ENCODE peak calls at places on chromosomes 5 and 9, in seven cellular contexts. M is lower lobe of right lung, Z is prostate gland, Q is DND-41, R is neural progenitor cell, A is GM23248, H is uterus. S is an unnamed sample. For H3K36me3 and H3K27me3, the result is how much of the 10 kb centered on the place peaks cover.

GRCh38 chr5:74085186-74085585 is 459.2 kb downstream of the ARHGEF28 start:
- DNase-seq in M (no peak), Q (no peak), R (no peak), H (no peak), A (no peak), Z (no peak), S (no peak)

GRCh38 chr5:58075907-58076306 is 384.0 kb downstream of the PLK2 start:
- DNase-seq in M (no peak), A (no peak), R (no peak), Q (no peak), Z (no peak), H (no peak), S (no peak)

GRCh38 chr5:116686438-116686837 is 111.8 kb upstream of the SEMA6A start:
- DNase-seq in A (no peak), M (no peak), R (no peak), Q (no peak), Z (no peak), H (no peak), S (no peak)

GRCh38 chr5:72101828-72102227 is 5.4 kb upstream of the MAP1B start:
- DNase-seq in H (no peak), R (no peak), A (peak), Z (no peak), Q (no peak), M (no peak), S (no peak)

GRCh38 chr9:72844440-72844768 is 108.4 kb downstream of the ALDH1A1 start:
- DNase-seq in R (no peak), Q (peak), Z (no peak), A (no peak), H (no peak), M (no peak), S (no peak)

GRCh38 chr9:98708103-98708932 is 417 bp downstream of the GABBR2 start:
- DNase-seq in H (no peak), A (peak), Z (no peak), R (no peak), M (no peak), Q (no peak), S (no peak)

GRCh38 chr9:120411862-120412424 is 168.0 kb downstream of the CDK5RAP2 start:
- DNase-seq in R (no peak), H (no peak), Q (no peak), A (no peak), Z (no peak), M (no peak), S (no peak)

GRCh38 chr9:10265102-10265708 is 347.6 kb downstream of the PTPRD start:
- DNase-seq in Z (no peak), R (no peak), H (no peak), M (no peak), A (peak), Q (no peak), S (no peak)

GRCh38 chr9:130313103-130313858 is 47.7 kb downstream of the HMCN2 start:
- DNase-seq in M (peak), A (no peak), H (no peak), Z (no peak), Q (no peak), R (no peak), S (no peak)

GRCh38 chr9:133703571-133704399 is 34.4 kb downstream of the SARDH start:
- DNase-seq in H (no peak), R (no peak), M (no peak), A (no peak), Q (peak), Z (no peak), S (peak)

GRCh38 chr9:21762064-21762463 is 40.4 kb upstream of the MTAP start:
- DNase-seq in M (no peak), H (no peak), Q (no peak), Z (no peak), R (no peak), A (no peak), S (no peak)

GRCh38 chr5:137563646-137564474 is 64.7 kb upstream of the SPOCK1 start:
- DNase-seq in Z (no peak), A (peak), R (no peak), Q (no peak), H (peak), M (no peak), S (no peak)

GRCh38 chr5:55234171-55234700 is 828 bp upstream of the CCNO start:
- DNase-seq in M (no peak), Z (no peak), H (no peak), A (peak), R (peak), Q (no peak), S (no peak)

GRCh38 chr5:87185838-87186237 is 81.8 kb upstream of the RASA1 start:
- DNase-seq in H (no peak), M (no peak), A (no peak), Z (no peak), R (peak), Q (no peak), S (no peak)

GRCh38 chr9:70602364-70603019 is 188.0 kb upstream of the KLF9 start:
- DNase-seq in H (peak), A (peak), Z (peak), R (peak), M (no peak), Q (peak), S (peak)

GRCh38 chr5:126377444-126377843 is 45.8 kb upstream of the GRAMD2B start:
- DNase-seq in Q (no peak), A (peak), Z (no peak), M (no peak), H (no peak), R (no peak), S (no peak)

GRCh38 chr9:38682713-38683112 is 37.2 kb downstream of the FAM240B start:
- DNase-seq in Z (no peak), H (no peak), Q (no peak), R (peak), A (peak), M (no peak), S (no peak)

GRCh38 chr5:139470821-139471300 is at the start of gene SMIM33:
- DNase-seq in H (no peak), R (no peak), A (no peak), Z (no peak), M (no peak), Q (peak), S (peak)

GRCh38 chr5:158140120-158140778 is 281.3 kb upstream of the CLINT1 start:
- DNase-seq in A (peak), Z (no peak), H (peak), Q (no peak), R (no peak), M (no peak), S (no peak)

GRCh38 chr5:170632985-170633234 is 129.1 kb downstream of the KCNIP1 start:
- DNase-seq in Z (peak), M (peak), H (peak), A (no peak), Q (peak), R (peak), S (peak)

GRCh38 chr5:168047669-168048111 is 243.8 kb upstream of the WWC1 start:
- DNase-seq in Q (no peak), M (no peak), Z (peak), H (no peak), R (peak), A (peak), S (no peak)

GRCh38 chr9:19181556-19181955 is 48.9 kb upstream of the DENND4C start:
- DNase-seq in A (no peak), M (no peak), Z (no peak), R (no peak), Q (no peak), H (no peak), S (no peak)

GRCh38 chr5:135533794-135534193 is 2.0 kb downstream of the NEUROG1 start:
- DNase-seq in Q (no peak), H (no peak), A (no peak), Z (no peak), M (no peak), R (peak), S (no peak)

GRCh38 chr5:135537271-135537670 is 1.5 kb upstream of the NEUROG1 start:
- DNase-seq in M (no peak), Z (no peak), A (no peak), H (no peak), R (no peak), Q (no peak), S (no peak)

GRCh38 chr5:135534609-135535419 is 950 bp downstream of the NEUROG1 start:
- DNase-seq in A (peak), M (no peak), R (peak), Q (no peak), H (no peak), Z (no peak), S (no peak)

GRCh38 chr5:135535820-135536801 is at the start of gene NEUROG1:
- DNase-seq in A (no peak), Z (no peak), M (no peak), R (peak), Q (no peak), H (no peak), S (no peak)

DNA sequence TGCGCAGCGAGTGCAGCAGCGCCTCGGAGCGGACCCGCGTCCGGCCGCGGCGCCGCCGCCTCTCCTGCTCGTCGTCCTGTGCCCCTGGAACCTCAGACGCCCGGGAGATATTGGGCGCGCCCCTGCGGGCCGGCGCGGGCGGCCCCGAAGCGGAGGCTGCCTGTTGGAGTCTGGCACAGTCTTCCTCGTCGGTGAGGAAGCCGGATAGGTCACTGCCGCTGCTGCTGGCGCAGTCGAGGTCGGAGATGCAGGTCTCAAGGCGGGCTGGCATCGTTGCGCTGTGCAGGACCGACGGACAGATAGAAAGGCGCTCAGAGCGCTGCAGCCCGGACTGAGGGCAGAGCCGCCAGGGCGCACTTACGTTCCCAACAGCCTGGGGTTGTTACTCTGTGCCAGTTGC is 344 bp downstream of the NEUROG1 start:
- DNase-seq in H (no peak), A (peak), M (no peak), Z (no peak), R (no peak), Q (no peak), S (no peak)
- H3K4me3 ChIP-seq in H (no peak), A (no peak), M (peak), Z (no peak), R (peak), Q (no peak), S (no peak)

GRCh38 chr5:31452314-31452713 is 79.6 kb downstream of the DROSHA start:
- DNase-seq in Z (no peak), H (no peak), R (no peak), M (no peak), Q (no peak), A (peak), S (no peak)
- H3K36me3 ChIP-seq in Z (under half), H (under half), R (under half), M (half or more), Q (half or more), A (under half), S (under half)

GRCh38 chr5:11166906-11167305 is 405.9 kb upstream of the DAP start:
- DNase-seq in Q (no peak), Z (no peak), A (peak), R (no peak), H (no peak), M (no peak), S (no peak)

GRCh38 chr5:11174601-11175000 is 413.6 kb upstream of the DAP start:
- DNase-seq in R (no peak), H (no peak), A (no peak), M (no peak), Z (no peak), Q (no peak), S (no peak)

GRCh38 chr5:11172484-11172883 is 411.4 kb upstream of the DAP start:
- DNase-seq in Q (peak), A (no peak), H (no peak), R (no peak), M (no peak), Z (no peak), S (no peak)

GRCh38 chr5:11171236-11171635 is 410.2 kb upstream of the DAP start:
- DNase-seq in A (no peak), Z (no peak), H (no peak), Q (no peak), M (no peak), R (no peak), S (no peak)
- H3K27me3 ChIP-seq in A (under half), Z (under half), H (under half), Q (under half), M (under half), R (under half), S (under half)

GRCh38 chr5:177311361-177311722 is 356 bp downstream of the MXD3 start:
- DNase-seq in H (no peak), Z (no peak), M (no peak), A (peak), Q (no peak), R (no peak), S (peak)
- H3K4me3 ChIP-seq in H (peak), Z (peak), M (peak), A (peak), Q (peak), R (peak), S (peak)

S was measured in naive thymus-derived CD4-positive, alpha-beta T cell.